ENCODE peak calls at places on chromosome 19, in five cellular contexts. A, T, F, B and P are unnamed samples. For H3K4me1, the result is how much of the 10 kb centered on the place peaks cover.

GRCh38 chr19:50551713-50552187 is 16.5 kb downstream of the LRRC4B start:
- DNase-seq in A (no peak), T (no peak), F (no peak), B (no peak), P (no peak)

GRCh38 chr19:54707932-54708331 is 16.3 kb upstream of the KIR3DL3 start:
- DNase-seq in A (no peak), T (peak), F (peak), B (no peak), P (no peak)

GRCh38 chr19:3443840-3444694 is 36.3 kb downstream of the SMIM24 start:
- DNase-seq in A (peak), T (no peak), F (no peak), B (no peak), P (no peak)

GRCh38 chr19:55461259-55461973 is at the start of gene ISOC2:
- DNase-seq in A (peak), T (peak), F (peak), B (peak), P (peak)

GRCh38 chr19:35476149-35476548 is 14.1 kb downstream of the KRTDAP start:
- DNase-seq in A (no peak), T (no peak), F (no peak), B (no peak), P (no peak)

GRCh38 chr19:14061081-14061749 is 661 bp downstream of the PALM3 start:
- DNase-seq in A (no peak), T (no peak), F (no peak), B (no peak), P (no peak)

GRCh38 chr19:12924621-12925310 is 5.7 kb upstream of the SYCE2 start:
- DNase-seq in A (no peak), T (no peak), F (no peak), B (no peak), P (no peak)

GRCh38 chr19:58274771-58275199 is 4.0 kb upstream of the ZNF8 start:
- DNase-seq in A (no peak), T (no peak), F (no peak), B (no peak), P (no peak)

GRCh38 chr19:35963514-35963913 is 27.3 kb downstream of the LRFN3 start:
- DNase-seq in A (no peak), T (no peak), F (no peak), B (no peak), P (no peak)

GRCh38 chr19:33175886-33176669 is 18.1 kb upstream of the LRP3 start:
- DNase-seq in A (no peak), T (no peak), F (no peak), B (peak), P (no peak)

GRCh38 chr19:19554074-19555023 is 16.3 kb downstream of the CILP2 start:
- DNase-seq in A (peak), T (no peak), F (peak), B (peak), P (no peak)

GRCh38 chr19:3986260-3987041 is 1.2 kb upstream of the EEF2 start:
- DNase-seq in A (peak), T (no peak), F (peak), B (peak), P (no peak)

GRCh38 chr19:35462476-35462953 is 14.5 kb downstream of the FFAR2 start:
- DNase-seq in A (no peak), T (no peak), F (peak), B (peak), P (no peak)

GRCh38 chr19:51320258-51320657 is 8.8 kb downstream of the IGLON5 start:
- DNase-seq in A (no peak), T (no peak), F (no peak), B (no peak), P (no peak)

DNA sequence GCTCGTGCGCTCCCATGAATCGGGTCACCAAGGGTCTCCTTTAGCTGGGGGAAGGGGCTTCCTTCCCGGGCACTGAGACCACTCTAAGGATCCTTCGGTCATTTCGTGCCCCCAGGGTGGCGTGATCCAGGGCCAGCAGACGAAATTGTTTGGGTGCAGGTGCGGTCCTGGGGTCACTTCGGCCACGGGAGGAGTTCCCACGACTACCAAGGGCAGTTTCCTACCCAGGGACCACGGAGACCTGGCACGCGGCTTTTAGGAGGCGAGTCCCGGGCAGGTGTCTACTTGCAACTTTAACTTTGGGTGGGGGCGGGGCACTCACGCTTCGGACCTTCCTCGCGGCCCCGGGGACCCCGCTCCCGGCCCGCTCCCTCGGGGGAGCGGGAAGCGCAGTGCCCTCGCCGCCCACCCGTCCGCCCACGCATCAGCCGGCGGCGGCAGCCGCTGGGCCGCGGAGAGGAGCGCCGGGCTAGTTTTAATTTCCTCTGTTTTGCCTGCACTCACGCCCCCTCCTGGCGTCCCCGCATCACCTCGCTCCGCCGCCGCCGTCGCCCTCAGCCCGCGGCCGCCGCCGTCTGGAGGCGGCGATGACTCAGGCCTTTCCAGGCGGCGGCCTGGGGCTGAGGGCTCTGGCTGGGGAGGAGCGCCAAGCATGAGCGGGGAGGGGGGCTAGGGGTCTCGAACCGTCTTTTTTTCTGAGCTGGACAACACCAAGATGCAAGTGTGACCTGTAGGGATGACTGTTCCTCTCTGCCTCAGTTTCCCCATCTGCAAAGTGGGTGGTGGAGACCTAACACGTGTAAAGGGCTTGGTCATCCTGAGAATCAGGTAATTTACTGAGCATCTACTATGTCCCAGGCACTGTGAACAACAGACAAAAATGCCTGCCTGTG is 21.8 kb downstream of the OLFM2 start:
- DNase-seq in A (peak), T (peak), F (peak), B (peak), P (peak)
- TF ChIP-seq CTCF in A (peak), T (peak), F (peak), B (peak), P (peak)

DNA sequence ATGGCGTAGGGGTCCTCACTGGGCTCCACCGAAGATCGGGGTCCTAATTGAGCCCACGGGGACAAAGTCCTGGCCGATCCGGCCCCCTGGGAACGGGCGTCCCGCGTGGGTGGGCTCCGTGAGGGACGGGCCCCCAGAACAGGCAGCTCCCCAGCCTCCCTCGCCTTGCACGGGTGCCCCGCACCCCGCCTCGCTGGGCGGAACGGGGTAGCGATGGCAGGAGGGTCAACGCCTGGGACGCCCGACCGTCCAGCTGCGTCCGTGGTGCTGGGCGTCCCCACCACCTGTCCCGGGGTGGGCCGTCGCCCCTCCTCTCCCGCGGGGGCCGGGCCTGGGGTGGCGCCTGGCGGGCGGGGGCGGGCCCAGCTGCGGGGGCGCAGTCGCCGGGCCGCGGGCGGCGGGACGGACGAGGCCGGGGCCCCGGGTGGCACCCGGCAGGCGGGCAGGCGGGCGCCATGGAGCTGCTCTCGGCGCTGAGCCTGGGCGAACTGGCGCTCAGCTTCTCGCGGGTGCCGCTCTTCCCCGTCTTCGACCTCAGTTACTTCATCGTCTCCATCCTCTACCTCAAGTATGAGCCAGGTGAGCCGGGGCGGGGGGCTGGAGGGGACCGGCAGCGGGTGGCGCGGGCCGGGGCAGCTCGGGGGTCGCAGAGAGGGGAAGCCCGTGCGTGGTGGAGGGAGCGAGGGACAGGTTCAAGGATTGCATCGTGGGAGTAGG is at the start of gene TMEM38A:
- DNase-seq in A (peak), T (peak), F (peak), B (peak), P (peak)
- H3K27ac ChIP-seq in A (peak), T (peak), F (peak), B (peak), P (peak)

GRCh38 chr19:8505680-8506401 is 3.4 kb upstream of the PRAM1 start:
- DNase-seq in A (peak), T (peak), F (peak), B (peak), P (peak)
- H3K4me1 ChIP-seq in A (under half), T (under half), F (under half), B (under half), P (under half)

DNA sequence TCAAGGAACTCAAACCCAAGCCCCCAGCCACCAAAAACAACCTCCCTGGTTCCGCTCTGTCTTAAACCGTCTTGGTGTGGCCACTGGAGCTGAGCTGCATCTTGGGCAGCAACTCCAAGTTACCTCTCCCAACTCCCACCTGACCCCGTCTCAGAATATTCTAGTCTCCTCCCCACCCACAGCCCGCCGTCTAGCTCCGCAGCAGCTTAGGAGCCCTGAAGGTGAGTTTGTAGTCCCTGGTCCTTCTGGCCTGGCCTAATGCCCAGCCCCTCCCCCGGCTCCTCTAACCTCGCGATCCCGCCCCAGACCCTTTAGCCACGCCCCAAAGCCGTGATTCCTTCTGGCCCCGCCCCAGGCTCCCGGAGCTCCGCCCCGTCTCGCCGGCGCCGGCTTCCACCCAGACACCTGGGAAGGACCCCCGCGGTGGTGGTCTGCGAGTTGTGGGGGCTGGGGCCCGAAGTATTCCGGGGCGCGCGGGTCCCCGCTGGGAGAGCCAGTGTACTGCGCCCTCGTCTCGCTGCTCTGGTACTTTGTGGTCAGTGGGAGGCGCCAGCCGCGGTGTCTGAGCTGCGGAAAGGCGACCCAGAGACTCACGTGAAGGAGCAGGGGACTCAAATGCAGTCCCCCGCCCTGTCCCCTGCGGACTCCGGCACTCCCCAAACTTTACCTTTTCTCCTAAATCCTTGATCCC is 2.5 kb upstream of the LHB start:
- DNase-seq in A (peak), T (no peak), F (peak), B (peak), P (peak)
- TF ChIP-seq CTCF in A (no peak), T (peak), F (no peak), B (no peak), P (no peak)

GRCh38 chr19:22527554-22527953 is 105.4 kb upstream of the ZNF98 start:
- DNase-seq in A (no peak), T (no peak), F (no peak), B (no peak), P (no peak)

GRCh38 chr19:22532388-22533310 is 101.5 kb upstream of the ZNF492 start:
- DNase-seq in A (peak), T (peak), F (peak), B (no peak), P (peak)

GRCh38 chr19:22530042-22530441 is 104.1 kb upstream of the ZNF492 start:
- DNase-seq in A (no peak), T (no peak), F (no peak), B (no peak), P (no peak)

GRCh38 chr19:22526661-22527272 is 104.6 kb upstream of the ZNF98 start:
- DNase-seq in A (no peak), T (no peak), F (no peak), B (no peak), P (no peak)

GRCh38 chr19:22528956-22529355 is 105.2 kb upstream of the ZNF492 start:
- DNase-seq in A (no peak), T (no peak), F (no peak), B (no peak), P (no peak)
- H3K27ac ChIP-seq in A (no peak), T (no peak), F (no peak), B (no peak), P (no peak)

GRCh38 chr19:1275260-1275975 is at the start of gene FAM174C:
- DNase-seq in A (peak), T (peak), F (peak), B (peak), P (peak)
- H3K4me1 ChIP-seq in A (half or more), T (under half), F (half or more), B (half or more), P (half or more)

GRCh38 chr19:48004236-48004635 is 9.8 kb downstream of the ELSPBP1 start:
- DNase-seq in A (no peak), T (no peak), F (no peak), B (no peak), P (no peak)

GRCh38 chr19:48010932-48011758 is 16.7 kb downstream of the ELSPBP1 start:
- DNase-seq in A (no peak), T (no peak), F (no peak), B (no peak), P (no peak)

GRCh38 chr19:48000846-48001245 is 6.4 kb downstream of the ELSPBP1 start:
- DNase-seq in A (no peak), T (no peak), F (no peak), B (no peak), P (no peak)

DNA sequence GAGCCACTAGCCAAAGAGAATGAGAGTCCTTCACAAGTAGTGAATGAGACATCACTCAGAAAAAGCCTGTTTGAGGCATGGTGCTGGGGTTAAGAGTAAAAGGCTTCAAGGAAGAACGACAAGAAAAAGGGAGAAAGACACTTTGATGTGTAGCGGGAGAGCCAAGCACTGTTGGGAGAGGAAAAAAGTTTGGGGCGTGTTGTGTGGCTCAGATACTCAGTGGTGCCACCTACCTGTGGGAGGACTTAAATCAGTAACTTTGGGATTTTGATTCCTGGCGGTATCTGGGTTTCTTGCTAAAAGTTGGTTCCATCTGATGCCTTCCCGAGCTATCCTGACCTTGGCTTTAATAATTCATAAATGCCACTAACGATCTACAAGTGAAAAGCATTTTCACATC is 12.3 kb downstream of the ELSPBP1 start:
- DNase-seq in A (no peak), T (no peak), F (no peak), B (no peak), P (no peak)
- TF ChIP-seq CTCF in A (no peak), T (no peak), F (no peak), B (no peak), P (no peak)

GRCh38 chr19:53094749-53095575 is 8.3 kb downstream of the ZNF160 start:
- DNase-seq in A (no peak), T (no peak), F (no peak), B (no peak), P (no peak)

GRCh38 chr19:53088091-53088490 is 15.1 kb downstream of the ZNF160 start:
- DNase-seq in A (no peak), T (no peak), F (no peak), B (no peak), P (no peak)

GRCh38 chr19:53091855-53092254 is 11.4 kb downstream of the ZNF160 start:
- DNase-seq in A (no peak), T (no peak), F (no peak), B (no peak), P (no peak)

GRCh38 chr19:53091413-53091812 is 11.8 kb downstream of the ZNF160 start:
- DNase-seq in A (no peak), T (no peak), F (no peak), B (no peak), P (no peak)

DNA sequence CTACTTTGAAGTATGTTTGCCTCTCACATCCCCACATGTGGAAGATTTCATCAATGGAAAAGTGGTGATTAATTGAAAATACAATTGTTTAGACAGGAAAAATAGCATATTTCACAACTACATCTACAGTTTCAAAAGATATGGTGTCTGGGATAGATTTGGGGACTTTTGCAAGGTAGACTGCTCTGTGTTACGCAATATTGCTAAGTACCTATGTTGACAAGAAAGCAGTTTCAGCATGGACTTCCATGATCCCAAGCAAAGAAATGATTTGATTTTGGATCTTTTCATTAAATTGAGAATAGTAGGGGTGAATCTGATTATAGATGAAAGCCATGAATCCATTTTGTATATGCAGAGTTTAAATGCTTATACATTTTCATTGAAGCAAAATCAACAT is 10.5 kb downstream of the ZNF160 start:
- DNase-seq in A (no peak), T (no peak), F (no peak), B (no peak), P (no peak)
- H3K27ac ChIP-seq in A (no peak), T (no peak), F (no peak), B (no peak), P (no peak)